ENCODE peak calls at places on chromosomes 5 and 9, in six cellular contexts. O is stimulated activated naive B cell treated with anti-CD40 and anti-IgM and Interleukin-4, amounts not matched to agents 10 μg/mL and 1 μg/mL and 100 μg/mL, for 72 hours; N is stimulated activated CD8-positive, alpha-beta memory T cell treated with anti-CD3 and anti-CD28 coated beads, Interleukin-12 subunit alpha, Interleukin-12 subunit beta, amount 100 ng/mL, for 4 hours; Y is GM23248; I is renal cortical epithelial cell; D is AG09309. C is an unnamed sample.

GRCh38 chr5:1141827-1142226 is 30.0 kb upstream of the SLC12A7 start:
- DNase-seq in O (no peak), N (no peak), Y (no peak), I (no peak), D (no peak), C (peak)

GRCh38 chr9:31541626-31542025 is 842.8 kb upstream of the ACO1 start:
- DNase-seq in O (no peak), N (no peak), Y (no peak), I (peak), D (no peak), C (no peak)

GRCh38 chr5:56155085-56155484 is 78.0 kb downstream of the ANKRD55 start:
- DNase-seq in O (no peak), N (no peak), Y (no peak), I (peak), D (no peak), C (no peak)

GRCh38 chr9:76433851-76434250 is 25.1 kb upstream of the GCNT1 start:
- DNase-seq in O (no peak), N (no peak), Y (peak), I (peak), D (no peak), C (no peak)

GRCh38 chr9:137899551-137900360 is 22.2 kb downstream of the CACNA1B start:
- DNase-seq in O (no peak), N (no peak), Y (no peak), I (no peak), D (no peak), C (no peak)

GRCh38 chr9:1129382-1129781 is 79.2 kb downstream of the DMRT2 start:
- DNase-seq in O (no peak), N (no peak), Y (no peak), I (no peak), D (no peak), C (no peak)

GRCh38 chr5:37495668-37496067 is 116.5 kb downstream of the WDR70 start:
- DNase-seq in O (no peak), N (no peak), Y (peak), I (peak), D (peak), C (no peak)

GRCh38 chr5:106269252-106269843 is 1401.4 kb downstream of the EFNA5 start:
- DNase-seq in O (no peak), N (no peak), Y (peak), I (peak), D (peak), C (no peak)

GRCh38 chr5:118984602-118985001 is 3.7 kb downstream of the DTWD2 start:
- DNase-seq in O (no peak), N (no peak), Y (peak), I (peak), D (peak), C (no peak)

GRCh38 chr9:94031946-94032345 is 52.3 kb upstream of the PTPDC1 start:
- DNase-seq in O (no peak), N (no peak), Y (peak), I (peak), D (no peak), C (no peak)

GRCh38 chr5:3778945-3779344 is 183.3 kb downstream of the IRX1 start:
- DNase-seq in O (no peak), N (no peak), Y (no peak), I (no peak), D (no peak), C (no peak)

GRCh38 chr5:10162468-10162867 is 87.2 kb downstream of the ATPSCKMT start:
- DNase-seq in O (no peak), N (no peak), Y (no peak), I (no peak), D (no peak), C (no peak)

C was measured in NCI-H345.